ENCODE peak calls at places on chromosomes 11 and 22, in four cellular contexts. One of them, this sample, is unnamed.

GRCh38 chr11:3121931-3122774 is 43.0 kb downstream of the OSBPL5 start:
- DNase-seq in NCI-H1930: no peak
- DNase-seq in hippocampal formation: no peak
- DNase-seq in M059J: no peak
- DNase-seq in this sample: no peak

GRCh38 chr22:17785185-17786184 is 11.2 kb upstream of the BID start:
- DNase-seq in NCI-H1930: no peak
- DNase-seq in M059J: no peak
- DNase-seq in hippocampal formation: no peak
- DNase-seq in this sample: peak

GRCh38 chr22:40487663-40488249 is 117.4 kb downstream of the SGSM3 start:
- DNase-seq in NCI-H1930: no peak
- DNase-seq in hippocampal formation: no peak
- DNase-seq in M059J: no peak
- DNase-seq in this sample: no peak

GRCh38 chr11:77821349-77821851 is 456 bp downstream of the AAMDC start:
- DNase-seq in hippocampal formation: no peak
- DNase-seq in NCI-H1930: no peak
- DNase-seq in M059J: peak
- DNase-seq in this sample: peak

GRCh38 chr22:29144786-29145160 is 60.9 kb upstream of the EMID1 start:
- DNase-seq in hippocampal formation: no peak
- DNase-seq in NCI-H1930: no peak
- DNase-seq in M059J: no peak
- DNase-seq in this sample: no peak

GRCh38 chr11:126115253-126115540 is 52.5 kb upstream of the CDON start:
- DNase-seq in NCI-H1930: no peak
- DNase-seq in M059J: peak
- DNase-seq in hippocampal formation: no peak
- DNase-seq in this sample: peak

GRCh38 chr11:69416123-69416475 is 65.4 kb upstream of the LINC01488 start:
- DNase-seq in hippocampal formation: no peak
- DNase-seq in M059J: no peak
- DNase-seq in NCI-H1930: no peak
- DNase-seq in this sample: no peak

GRCh38 chr11:19735512-19735911 is 22.9 kb downstream of the NAV2 start:
- DNase-seq in M059J: peak
- DNase-seq in hippocampal formation: no peak
- DNase-seq in NCI-H1930: no peak
- DNase-seq in this sample: no peak

GRCh38 chr11:94840209-94840608 is 72.1 kb downstream of the AMOTL1 start:
- DNase-seq in NCI-H1930: no peak
- DNase-seq in hippocampal formation: no peak
- DNase-seq in M059J: no peak
- DNase-seq in this sample: no peak

GRCh38 chr11:96715208-96715607 is 325.4 kb downstream of the JRKL start:
- DNase-seq in NCI-H1930: no peak
- DNase-seq in hippocampal formation: no peak
- DNase-seq in M059J: no peak
- DNase-seq in this sample: no peak